ENCODE peak calls at places on chromosomes 12 and 14, in eight cellular contexts. One of them, this sample, is unnamed.

GRCh38 chr14:52351561-52352491 is 37.7 kb downstream of the PTGER2 start:
- DNase-seq in uterus: peak; percentile 76
- DNase-seq in cardiac muscle cell: no peak
- DNase-seq in PC-3: peak; percentile 57
- DNase-seq in tibial artery: no peak
- DNase-seq in mammary epithelial cell: peak; percentile 49
- DNase-seq in Panc1: no peak
- DNase-seq in body of pancreas: no peak
- DNase-seq in this sample: no peak

GRCh38 chr14:32584079-32584478 is 255.0 kb downstream of the AKAP6 start:
- DNase-seq in cardiac muscle cell: no peak
- DNase-seq in body of pancreas: no peak
- DNase-seq in uterus: no peak
- DNase-seq in PC-3: no peak
- DNase-seq in Panc1: no peak
- DNase-seq in tibial artery: no peak
- DNase-seq in mammary epithelial cell: peak; percentile 94
- DNase-seq in this sample: peak; percentile 84

GRCh38 chr12:117506333-117506732 is 144.9 kb upstream of the NOS1 start:
- DNase-seq in PC-3: no peak
- DNase-seq in mammary epithelial cell: no peak
- DNase-seq in uterus: no peak
- DNase-seq in Panc1: no peak
- DNase-seq in cardiac muscle cell: no peak
- DNase-seq in tibial artery: no peak
- DNase-seq in body of pancreas: no peak
- DNase-seq in this sample: no peak

GRCh38 chr12:121784460-121784859 is 9.0 kb downstream of the RHOF start:
- DNase-seq in mammary epithelial cell: peak; percentile 96
- DNase-seq in uterus: peak; percentile 71
- DNase-seq in tibial artery: no peak
- DNase-seq in Panc1: no peak
- DNase-seq in cardiac muscle cell: no peak
- DNase-seq in body of pancreas: no peak
- DNase-seq in PC-3: peak; percentile 98
- DNase-seq in this sample: peak; percentile 97

GRCh38 chr14:26605602-26606001 is 7.8 kb upstream of the NOVA1 start:
- DNase-seq in cardiac muscle cell: no peak
- DNase-seq in Panc1: no peak
- DNase-seq in uterus: no peak
- DNase-seq in mammary epithelial cell: no peak
- DNase-seq in PC-3: no peak
- DNase-seq in tibial artery: no peak
- DNase-seq in body of pancreas: no peak
- DNase-seq in this sample: no peak

GRCh38 chr14:95943699-95944098 is 67.1 kb downstream of the TUNAR start:
- DNase-seq in cardiac muscle cell: no peak
- DNase-seq in Panc1: no peak
- DNase-seq in uterus: no peak
- DNase-seq in PC-3: no peak
- DNase-seq in body of pancreas: no peak
- DNase-seq in mammary epithelial cell: no peak
- DNase-seq in tibial artery: no peak
- DNase-seq in this sample: no peak

GRCh38 chr14:68441532-68441931 is 351.3 kb downstream of the ZFP36L1 start:
- DNase-seq in tibial artery: no peak
- DNase-seq in uterus: no peak
- DNase-seq in body of pancreas: no peak
- DNase-seq in Panc1: no peak
- DNase-seq in mammary epithelial cell: no peak
- DNase-seq in cardiac muscle cell: no peak
- DNase-seq in PC-3: no peak
- DNase-seq in this sample: no peak

GRCh38 chr12:117025481-117026151 is 73.6 kb downstream of the TESC start:
- DNase-seq in mammary epithelial cell: peak; percentile 44
- DNase-seq in cardiac muscle cell: peak; percentile 84
- DNase-seq in body of pancreas: peak; percentile 80
- DNase-seq in PC-3: peak; percentile 82
- DNase-seq in tibial artery: no peak
- DNase-seq in Panc1: peak; percentile 7
- DNase-seq in uterus: peak; percentile 49
- DNase-seq in this sample: peak; percentile 51

GRCh38 chr12:25189656-25190055 is 5.3 kb downstream of the DNAI7 start:
- DNase-seq in uterus: no peak
- DNase-seq in body of pancreas: no peak
- DNase-seq in PC-3: no peak
- DNase-seq in cardiac muscle cell: no peak
- DNase-seq in tibial artery: no peak
- DNase-seq in mammary epithelial cell: no peak
- DNase-seq in Panc1: no peak
- DNase-seq in this sample: no peak

GRCh38 chr12:57240926-57241555 is 9.9 kb downstream of the STAC3 start:
- DNase-seq in Panc1: no peak
- DNase-seq in body of pancreas: no peak
- DNase-seq in tibial artery: no peak
- DNase-seq in uterus: no peak
- DNase-seq in cardiac muscle cell: no peak
- DNase-seq in mammary epithelial cell: no peak
- DNase-seq in PC-3: peak; percentile 27
- DNase-seq in this sample: no peak

GRCh38 chr14:89572566-89573398 is 155.7 kb upstream of the FOXN3 start:
- DNase-seq in PC-3: peak; percentile 2
- DNase-seq in Panc1: no peak
- DNase-seq in tibial artery: no peak
- DNase-seq in mammary epithelial cell: no peak
- DNase-seq in cardiac muscle cell: no peak
- DNase-seq in body of pancreas: no peak
- DNase-seq in uterus: no peak
- DNase-seq in this sample: peak; percentile 5

GRCh38 chr14:23486116-23486515 is 16.6 kb downstream of the NGDN start:
- DNase-seq in tibial artery: no peak
- DNase-seq in body of pancreas: no peak
- DNase-seq in PC-3: no peak
- DNase-seq in uterus: no peak
- DNase-seq in cardiac muscle cell: no peak
- DNase-seq in Panc1: no peak
- DNase-seq in mammary epithelial cell: no peak
- DNase-seq in this sample: no peak

GRCh38 chr12:47889040-47889439 is 15.8 kb downstream of the VDR start:
- DNase-seq in cardiac muscle cell: no peak
- DNase-seq in Panc1: no peak
- DNase-seq in body of pancreas: no peak
- DNase-seq in uterus: no peak
- DNase-seq in PC-3: no peak
- DNase-seq in mammary epithelial cell: no peak
- DNase-seq in tibial artery: peak; percentile 46
- DNase-seq in this sample: no peak

GRCh38 chr12:16348435-16349131 is 1.1 kb downstream of the MGST1 start:
- DNase-seq in tibial artery: no peak
- DNase-seq in uterus: no peak
- DNase-seq in PC-3: no peak
- DNase-seq in Panc1: no peak
- DNase-seq in mammary epithelial cell: peak; percentile 15
- DNase-seq in cardiac muscle cell: no peak
- DNase-seq in body of pancreas: no peak
- DNase-seq in this sample: no peak

GRCh38 chr12:76690916-76691700 is 72.8 kb upstream of the ZDHHC17 start:
- DNase-seq in PC-3: no peak
- DNase-seq in body of pancreas: no peak
- DNase-seq in uterus: no peak
- DNase-seq in cardiac muscle cell: no peak
- DNase-seq in mammary epithelial cell: no peak
- DNase-seq in tibial artery: no peak
- DNase-seq in Panc1: no peak
- DNase-seq in this sample: no peak

GRCh38 chr12:107372229-107372658 is 278.9 kb upstream of the CRY1 start:
- DNase-seq in cardiac muscle cell: no peak
- DNase-seq in Panc1: no peak
- DNase-seq in body of pancreas: no peak
- DNase-seq in mammary epithelial cell: peak; percentile 89
- DNase-seq in PC-3: no peak
- DNase-seq in uterus: no peak
- DNase-seq in tibial artery: no peak
- DNase-seq in this sample: peak; percentile 76

DNA sequence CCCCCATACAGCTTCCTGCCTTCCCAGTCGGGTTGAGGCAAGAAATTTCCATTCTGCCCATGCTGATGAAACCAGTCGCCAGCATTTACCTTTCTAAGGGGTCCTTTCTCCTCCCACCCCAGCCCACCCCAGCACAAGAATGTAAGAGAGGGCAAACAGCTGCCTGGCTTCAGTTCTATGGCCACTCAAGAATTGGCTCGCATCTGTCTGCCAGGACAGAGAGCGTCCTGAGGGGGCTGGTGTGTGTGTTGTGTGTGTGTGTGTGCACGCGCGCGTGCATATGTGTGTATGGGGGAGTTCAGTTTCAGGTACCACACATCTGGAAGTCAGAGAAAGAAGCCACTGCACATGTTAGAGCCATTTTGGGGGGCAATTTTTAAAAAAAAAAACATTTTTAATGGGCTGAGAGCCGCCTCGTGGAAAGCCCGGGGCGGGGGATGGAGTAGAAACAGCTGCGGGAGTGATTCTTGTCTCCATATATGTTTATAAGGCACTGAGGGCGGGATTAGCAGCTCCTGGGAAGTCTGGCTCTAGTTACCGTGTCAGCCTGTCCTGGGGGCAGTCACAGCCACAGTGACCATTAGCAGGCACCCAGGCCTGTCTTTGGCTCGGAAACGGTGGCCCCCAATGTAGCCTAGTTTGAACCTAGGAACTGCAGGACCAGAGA is at the start of gene WNT5B:
- DNase-seq in uterus: no peak
- DNase-seq in tibial artery: no peak
- DNase-seq in cardiac muscle cell: peak; percentile 55
- DNase-seq in PC-3: no peak
- DNase-seq in body of pancreas: no peak
- DNase-seq in Panc1: no peak
- DNase-seq in mammary epithelial cell: no peak
- DNase-seq in this sample: no peak
- H3K27me3 ChIP-seq in uterus: no peaks in the 10 kb centered on the region
- H3K27me3 ChIP-seq in tibial artery: no peaks in the 10 kb centered on the region
- H3K27me3 ChIP-seq in cardiac muscle cell: peaks cover 9% of the 10 kb centered on the region
- H3K27me3 ChIP-seq in PC-3: peaks cover 14% of the 10 kb centered on the region
- H3K27me3 ChIP-seq in body of pancreas: no peaks in the 10 kb centered on the region
- H3K27me3 ChIP-seq in Panc1: no peaks in the 10 kb centered on the region
- H3K27me3 ChIP-seq in mammary epithelial cell: peaks cover 7% of the 10 kb centered on the region
- H3K27me3 ChIP-seq in this sample: peaks cover 20% of the 10 kb centered on the region

DNA sequence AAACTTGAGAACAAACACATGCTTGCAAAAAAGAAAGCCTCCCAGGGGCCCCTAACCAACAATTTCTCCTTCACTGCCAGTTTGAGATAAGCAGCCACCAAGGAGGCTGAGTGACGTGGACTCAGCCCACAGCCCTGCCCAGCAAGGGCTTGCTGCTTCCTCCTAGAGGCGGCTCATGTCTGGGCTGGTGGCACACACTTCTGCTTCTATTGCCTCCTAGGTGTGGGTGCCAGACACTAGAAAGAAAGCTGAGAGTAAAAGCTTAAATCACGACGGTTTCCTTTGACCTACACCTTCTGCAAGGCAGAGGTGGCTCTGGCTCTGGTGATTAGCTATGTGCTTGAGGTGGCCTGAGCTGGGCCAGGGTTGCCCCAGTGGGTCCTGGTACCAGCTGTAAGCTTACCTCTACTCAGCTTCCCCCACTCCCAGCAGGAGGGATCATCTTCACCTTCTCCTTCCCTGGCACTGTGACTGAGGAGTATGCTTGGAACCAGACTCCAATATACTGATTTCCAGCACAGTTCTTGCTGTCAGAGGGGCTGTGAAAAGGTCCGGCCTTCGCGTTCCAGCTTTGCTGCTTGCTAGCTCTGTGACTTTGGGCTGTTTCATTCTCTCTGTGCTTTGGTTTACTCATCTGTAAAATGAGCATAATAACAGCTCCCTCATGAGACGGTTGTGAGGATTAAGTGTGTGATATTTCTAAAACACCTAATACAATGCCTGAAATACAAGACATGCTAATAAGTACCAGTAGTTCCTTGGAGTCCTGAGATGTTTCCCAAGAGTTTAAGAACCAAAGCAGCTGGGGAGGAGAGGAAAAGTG is 89.7 kb upstream of the PARP11 start:
- DNase-seq in cardiac muscle cell: peak; percentile 33
- DNase-seq in mammary epithelial cell: no peak
- DNase-seq in Panc1: no peak
- DNase-seq in PC-3: no peak
- DNase-seq in uterus: no peak
- DNase-seq in body of pancreas: no peak
- DNase-seq in tibial artery: no peak
- DNase-seq in this sample: peak; percentile 32
- TF ChIP-seq CTCF in cardiac muscle cell: no peak
- TF ChIP-seq CTCF in mammary epithelial cell: peak; percentile 27
- TF ChIP-seq CTCF in Panc1: no peak
- TF ChIP-seq CTCF in PC-3: no peak
- TF ChIP-seq CTCF in uterus: no peak
- TF ChIP-seq CTCF in body of pancreas: no peak
- TF ChIP-seq CTCF in tibial artery: no peak
- TF ChIP-seq CTCF in this sample: peak; percentile 33

GRCh38 chr14:71061458-71061857 is 154.2 kb downstream of the PCNX1 start:
- DNase-seq in mammary epithelial cell: no peak
- DNase-seq in tibial artery: no peak
- DNase-seq in uterus: no peak
- DNase-seq in Panc1: no peak
- DNase-seq in PC-3: no peak
- DNase-seq in cardiac muscle cell: no peak
- DNase-seq in body of pancreas: no peak
- DNase-seq in this sample: no peak

GRCh38 chr14:71060274-71060673 is 153.0 kb downstream of the PCNX1 start:
- DNase-seq in Panc1: no peak
- DNase-seq in tibial artery: no peak
- DNase-seq in cardiac muscle cell: no peak
- DNase-seq in mammary epithelial cell: no peak
- DNase-seq in PC-3: no peak
- DNase-seq in body of pancreas: no peak
- DNase-seq in uterus: no peak
- DNase-seq in this sample: no peak

GRCh38 chr14:71060795-71061455 is 153.7 kb downstream of the PCNX1 start:
- DNase-seq in Panc1: no peak
- DNase-seq in PC-3: no peak
- DNase-seq in body of pancreas: no peak
- DNase-seq in uterus: no peak
- DNase-seq in tibial artery: no peak
- DNase-seq in mammary epithelial cell: no peak
- DNase-seq in cardiac muscle cell: no peak
- DNase-seq in this sample: no peak

GRCh38 chr14:71054706-71055105 is 147.4 kb downstream of the PCNX1 start:
- DNase-seq in Panc1: no peak
- DNase-seq in body of pancreas: no peak
- DNase-seq in cardiac muscle cell: no peak
- DNase-seq in tibial artery: no peak
- DNase-seq in PC-3: no peak
- DNase-seq in mammary epithelial cell: no peak
- DNase-seq in uterus: no peak
- DNase-seq in this sample: no peak

GRCh38 chr14:71056168-71056567 is 148.9 kb downstream of the PCNX1 start:
- DNase-seq in body of pancreas: no peak
- DNase-seq in tibial artery: no peak
- DNase-seq in PC-3: no peak
- DNase-seq in mammary epithelial cell: no peak
- DNase-seq in Panc1: no peak
- DNase-seq in uterus: no peak
- DNase-seq in cardiac muscle cell: no peak
- DNase-seq in this sample: no peak
- H3K36me3 ChIP-seq in body of pancreas: no peaks in the 10 kb centered on the region
- H3K36me3 ChIP-seq in tibial artery: peaks cover 79% of the 10 kb centered on the region
- H3K36me3 ChIP-seq in PC-3: peaks cover 17% of the 10 kb centered on the region
- H3K36me3 ChIP-seq in mammary epithelial cell: peaks cover 38% of the 10 kb centered on the region
- H3K36me3 ChIP-seq in Panc1: peaks cover 10% of the 10 kb centered on the region
- H3K36me3 ChIP-seq in uterus: no peaks in the 10 kb centered on the region
- H3K36me3 ChIP-seq in cardiac muscle cell: peaks cover 84% of the 10 kb centered on the region
- H3K36me3 ChIP-seq in this sample: peaks cover 6% of the 10 kb centered on the region

GRCh38 chr12:132452596-132453350 is 37.2 kb upstream of the FBRSL1 start:
- DNase-seq in mammary epithelial cell: no peak
- DNase-seq in tibial artery: no peak
- DNase-seq in Panc1: no peak
- DNase-seq in PC-3: no peak
- DNase-seq in cardiac muscle cell: no peak
- DNase-seq in uterus: no peak
- DNase-seq in body of pancreas: no peak
- DNase-seq in this sample: no peak
- H3K27me3 ChIP-seq in mammary epithelial cell: no peaks in the 10 kb centered on the region
- H3K27me3 ChIP-seq in tibial artery: no peaks in the 10 kb centered on the region
- H3K27me3 ChIP-seq in Panc1: no peaks in the 10 kb centered on the region
- H3K27me3 ChIP-seq in PC-3: no peaks in the 10 kb centered on the region
- H3K27me3 ChIP-seq in cardiac muscle cell: peaks cover 9% of the 10 kb centered on the region
- H3K27me3 ChIP-seq in uterus: peaks cover 6% of the 10 kb centered on the region
- H3K27me3 ChIP-seq in body of pancreas: no peaks in the 10 kb centered on the region
- H3K27me3 ChIP-seq in this sample: no peaks in the 10 kb centered on the region

This sample was measured in bronchial epithelial cell.